ENCODE peak calls at places on chromosomes 16 and 17, in five cellular contexts. K is adrenal gland, S is fibroblast of lung, P is left lung, A is body of pancreas. W is an unnamed sample.

GRCh38 chr17:11598274-11599221 is at the start of gene DNAH9:
- DNase-seq in P (peak; percentile 94), S (peak; percentile 27), A (peak; percentile 99), K (peak; percentile 99), W (peak; percentile 98)

GRCh38 chr17:77966476-77966875 is 8.0 kb downstream of the TNRC6C start:
- DNase-seq in P (no peak), A (no peak), S (no peak), K (no peak), W (no peak)

GRCh38 chr17:65522751-65523404 is 38.6 kb downstream of the AXIN2 start:
- DNase-seq in K (no peak), S (no peak), A (no peak), P (no peak), W (no peak)

GRCh38 chr17:1312261-1312870 is 32.9 kb downstream of the TRARG1 start:
- DNase-seq in P (no peak), K (no peak), A (peak; percentile 9), S (no peak), W (peak; percentile 58)

GRCh38 chr16:13331918-13332317 is 430.5 kb downstream of the SHISA9 start:
- DNase-seq in S (no peak), A (no peak), K (no peak), P (no peak), W (no peak)

GRCh38 chr16:80804061-80804450 is 342 bp downstream of the CDYL2 start:
- DNase-seq in K (peak; percentile 46), A (peak; percentile 67), P (peak; percentile 41), S (peak; percentile 67), W (peak; percentile 69)

GRCh38 chr17:5123343-5124124 is 7.7 kb downstream of the USP6 start:
- DNase-seq in K (no peak), S (no peak), P (no peak), A (no peak), W (no peak)

GRCh38 chr16:77599793-77600415 is 122.4 kb upstream of the NUDT7 start:
- DNase-seq in P (no peak), S (peak; percentile 61), A (peak; percentile 20), K (peak; percentile 31), W (peak; percentile 63)

GRCh38 chr16:75230471-75231110 is 11.8 kb downstream of the CTRB1 start:
- DNase-seq in K (no peak), A (peak; percentile 73), S (no peak), P (no peak), W (no peak)

GRCh38 chr17:33927732-33928133 is 327.4 kb upstream of the CCL2 start:
- DNase-seq in A (no peak), P (no peak), S (peak; percentile 5), K (no peak), W (no peak)

DNA sequence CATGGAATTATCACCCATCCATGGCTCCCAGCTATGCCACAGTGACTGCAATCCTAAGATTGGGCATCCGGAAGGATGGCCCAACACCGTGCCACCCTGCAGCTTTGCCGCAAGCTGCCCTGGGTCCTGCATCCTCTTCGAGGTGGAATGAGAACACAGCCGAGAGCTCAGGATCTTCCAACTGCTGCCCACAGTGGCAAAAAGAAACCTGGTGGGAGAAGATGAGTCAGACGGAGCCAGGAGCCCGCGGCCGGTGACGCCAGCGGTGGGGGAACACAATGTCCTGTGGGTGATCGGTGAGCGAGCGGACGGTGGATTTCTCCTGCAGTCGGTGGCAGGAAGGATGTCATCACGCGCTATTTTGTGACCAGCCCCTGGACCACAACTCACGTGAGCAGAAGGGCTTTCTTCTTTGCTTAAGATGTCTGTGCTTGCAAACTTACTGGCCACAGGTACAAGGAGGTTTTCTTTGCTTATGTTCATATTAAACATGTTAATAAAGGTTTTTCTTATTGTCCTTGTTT is 20.1 kb downstream of the CD7 start:
- DNase-seq in S (peak; percentile 93), A (peak; percentile 91), P (peak; percentile 85), K (peak; percentile 81), W (peak; percentile 64)
- H3K27ac ChIP-seq in S (peak overlapping the region; percentile 95), A (peak overlapping the region; percentile 73), P (peak overlapping the region; percentile 88), K (peak overlapping the region; percentile 92), W (peak overlapping the region; percentile 92)

DNA sequence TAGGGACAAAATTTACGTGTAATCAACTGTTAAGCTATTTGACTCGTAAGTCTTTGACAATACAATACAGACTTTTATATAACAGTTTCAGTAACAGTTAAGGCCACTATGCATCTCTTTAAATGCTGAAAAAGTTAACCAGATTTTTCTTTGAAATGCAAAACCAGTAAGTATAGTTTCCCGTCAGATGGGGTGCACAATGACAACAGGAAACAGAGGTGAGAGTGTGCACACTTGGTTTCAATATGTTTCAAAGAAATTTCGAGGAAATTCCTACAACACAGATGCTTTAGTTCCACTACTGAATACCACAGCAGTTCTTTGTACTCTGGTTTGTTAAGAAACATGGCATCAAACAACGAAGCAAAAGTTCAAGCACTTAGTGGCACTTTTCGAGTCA is 48.4 kb downstream of the RNF157 start:
- DNase-seq in K (no peak), P (no peak), A (no peak), S (no peak), W (no peak)
- H3K4me1 ChIP-seq in K (no peaks in the 10 kb centered on the region), P (peaks cover 3% of the 10 kb centered on the region), A (peaks cover 9% of the 10 kb centered on the region), S (no peaks in the 10 kb centered on the region), W (peaks cover 7% of the 10 kb centered on the region)

GRCh38 chr17:41800601-41801373 is 11.0 kb downstream of the P3H4 start:
- DNase-seq in K (no peak), P (peak; percentile 75), S (peak; percentile 51), A (no peak), W (peak; percentile 96)

GRCh38 chr17:41797377-41797776 is 10.9 kb upstream of the JUP start:
- DNase-seq in S (no peak), P (no peak), A (no peak), K (no peak), W (peak; percentile 4)

GRCh38 chr17:41799366-41799765 is 12.4 kb downstream of the P3H4 start:
- DNase-seq in S (no peak), P (no peak), K (no peak), A (no peak), W (no peak)

GRCh38 chr17:41802961-41803682 is 8.6 kb downstream of the P3H4 start:
- DNase-seq in P (no peak), K (no peak), S (no peak), A (no peak), W (peak; percentile 6)

GRCh38 chr17:41801374-41802062 is 10.2 kb downstream of the P3H4 start:
- DNase-seq in P (peak; percentile 78), A (peak; percentile 83), K (peak; percentile 80), S (peak; percentile 77), W (peak; percentile 89)
- H3K27ac ChIP-seq in P (no peak overlapping the region), A (no peak overlapping the region), K (no peak overlapping the region), S (no peak overlapping the region), W (peak overlapping the region; percentile 91)

GRCh38 chr17:17849863-17850373 is 13.1 kb upstream of the SREBF1 start:
- DNase-seq in A (peak; percentile 52), K (no peak), S (peak; percentile 57), P (peak; percentile 70), W (peak; percentile 48)
- H3K4me1 ChIP-seq in A (peaks cover 14% of the 10 kb centered on the region), K (peaks cover 26% of the 10 kb centered on the region), S (peaks cover 23% of the 10 kb centered on the region), P (peaks cover 46% of the 10 kb centered on the region), W (peaks cover 35% of the 10 kb centered on the region)

DNA sequence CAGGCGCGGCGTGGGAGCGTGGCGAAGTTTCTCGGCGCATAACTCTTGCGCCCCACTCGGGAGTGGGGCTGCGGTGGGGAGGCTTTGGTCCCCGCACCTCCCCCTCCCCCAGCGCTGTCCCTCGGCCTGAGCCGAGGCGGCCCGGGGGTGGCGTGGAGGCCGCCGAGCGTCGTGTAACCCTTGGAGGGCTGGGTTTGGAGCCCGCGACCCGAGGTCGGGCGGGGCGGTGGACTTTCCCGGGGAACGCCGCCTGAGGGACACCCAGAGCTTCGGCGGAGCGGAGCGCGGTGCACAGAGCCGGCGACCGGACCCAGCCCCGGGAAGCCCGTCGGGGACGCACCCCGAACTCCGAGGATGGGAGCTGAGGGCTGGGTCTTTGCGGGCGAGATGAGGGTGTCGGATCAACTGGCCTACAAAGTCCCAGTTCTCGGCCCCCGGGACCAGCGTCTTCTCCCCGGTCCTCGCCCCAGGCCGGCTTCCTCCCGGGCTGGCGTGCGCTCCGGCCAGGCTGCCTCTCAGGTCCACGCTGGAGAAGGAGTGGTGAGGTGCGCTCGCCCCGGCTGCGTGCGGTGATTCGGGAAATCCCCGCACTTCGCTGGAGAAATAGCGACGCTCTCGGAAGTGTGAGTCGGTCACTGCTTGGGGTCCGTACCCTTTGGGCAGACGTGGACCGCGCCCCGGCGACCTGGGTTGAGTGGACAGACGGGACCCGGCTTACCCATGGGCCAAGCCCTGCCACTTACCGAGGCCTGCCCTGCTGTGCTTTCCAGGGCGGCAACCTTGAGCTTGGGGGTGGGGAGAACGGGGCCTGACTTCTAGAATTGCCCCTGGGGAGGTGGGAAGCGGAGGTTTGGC is 168.4 kb downstream of the RAB11FIP4 start:
- DNase-seq in S (no peak), A (no peak), P (no peak), K (no peak), W (peak; percentile 58)
- H3K27ac ChIP-seq in S (peak overlapping the region; percentile 91), A (peak overlapping the region; percentile 91), P (peak overlapping the region; percentile 83), K (peak overlapping the region; percentile 54), W (peak overlapping the region; percentile 92)

DNA sequence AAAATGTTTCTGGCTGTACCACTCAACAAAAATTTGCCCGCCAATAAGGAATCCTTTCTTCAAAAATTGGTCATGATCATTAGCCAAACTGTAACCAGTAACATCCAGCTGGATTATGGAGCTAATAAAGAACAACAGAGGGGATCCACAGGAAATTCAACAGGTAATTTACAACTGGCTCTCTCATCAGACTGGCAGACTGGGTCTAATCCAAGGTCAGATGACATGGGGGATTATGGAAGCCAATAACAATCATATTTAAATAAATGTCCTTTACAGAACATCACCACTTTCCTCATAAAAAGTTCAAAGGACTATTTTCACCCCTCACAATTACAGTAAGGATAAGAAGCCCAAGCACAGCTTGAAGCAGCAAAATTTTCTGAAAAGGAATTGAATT is 66.4 kb downstream of the KANSL1 start:
- DNase-seq in S (no peak), A (no peak), P (no peak), K (no peak), W (no peak)
- H3K4me1 ChIP-seq in S (no peaks in the 10 kb centered on the region), A (peaks cover 83% of the 10 kb centered on the region), P (peaks cover 72% of the 10 kb centered on the region), K (peaks cover 82% of the 10 kb centered on the region), W (peaks cover 7% of the 10 kb centered on the region)

GRCh38 chr16:67407176-67407787 is 9.0 kb downstream of the ZDHHC1 start:
- DNase-seq in A (no peak), K (no peak), S (no peak), P (no peak), W (no peak)
- H3K27ac ChIP-seq in A (no peak overlapping the region), K (peak overlapping the region; percentile 23), S (peak overlapping the region; percentile 75), P (peak overlapping the region; percentile 70), W (peak overlapping the region; percentile 87)

W was measured in hepatocyte.